ENCODE peak calls at places on chromosomes 12 and 14, in five cellular contexts. Q, G, E, T and M are unnamed samples.

GRCh38 chr14:44649056-44649455 is 142.0 kb upstream of the FSCB start:
- DNase-seq in Q (no peak), G (no peak), E (no peak), T (no peak), M (no peak)

GRCh38 chr12:111993290-111994150 is 19.4 kb downstream of the TMEM116 start:
- DNase-seq in Q (no peak), G (no peak), E (no peak), T (no peak), M (no peak)

GRCh38 chr12:54253240-54253639 is 26.7 kb downstream of the CBX5 start:
- DNase-seq in Q (no peak), G (no peak), E (no peak), T (no peak), M (no peak)

GRCh38 chr12:71876400-71876799 is 36.8 kb downstream of the TBC1D15 start:
- DNase-seq in Q (no peak), G (no peak), E (no peak), T (no peak), M (no peak)

GRCh38 chr12:50282581-50283229 is 615 bp downstream of the LIMA1 start:
- DNase-seq in Q (no peak), G (no peak), E (no peak), T (peak), M (no peak)

GRCh38 chr12:14260011-14260993 is 105.2 kb upstream of the ATF7IP start:
- DNase-seq in Q (peak), G (no peak), E (peak), T (peak), M (peak)

GRCh38 chr14:92266216-92266615 is 56.7 kb upstream of the SLC24A4 start:
- DNase-seq in Q (no peak), G (no peak), E (no peak), T (no peak), M (no peak)

GRCh38 chr14:56181666-56182065 is 63.5 kb downstream of the PELI2 start:
- DNase-seq in Q (no peak), G (no peak), E (no peak), T (no peak), M (no peak)

GRCh38 chr14:95363468-95363954 is 43.8 kb upstream of the CLMN start:
- DNase-seq in Q (no peak), G (no peak), E (no peak), T (no peak), M (no peak)

GRCh38 chr14:91253795-91254323 is 9.4 kb upstream of the GPR68 start:
- DNase-seq in Q (no peak), G (no peak), E (no peak), T (no peak), M (peak)

GRCh38 chr12:95200128-95200973 is 16.9 kb downstream of the FGD6 start:
- DNase-seq in Q (no peak), G (no peak), E (no peak), T (no peak), M (no peak)

GRCh38 chr12:101018540-101018939 is 191.5 kb downstream of the SLC5A8 start:
- DNase-seq in Q (peak), G (no peak), E (no peak), T (no peak), M (no peak)

GRCh38 chr14:39175445-39176262 is 600 bp downstream of the PNN start:
- DNase-seq in Q (peak), G (peak), E (peak), T (peak), M (no peak)

GRCh38 chr14:82354126-82354525 is 820.5 kb upstream of the SEL1L start:
- DNase-seq in Q (no peak), G (no peak), E (no peak), T (no peak), M (no peak)

GRCh38 chr12:14714437-14714836 is 18.0 kb upstream of the GUCY2C start:
- DNase-seq in Q (no peak), G (no peak), E (peak), T (no peak), M (no peak)

GRCh38 chr12:79563021-79563739 is 127.6 kb downstream of the PAWR start:
- DNase-seq in Q (no peak), G (no peak), E (no peak), T (no peak), M (no peak)

GRCh38 chr14:89681086-89682018 is 264.3 kb upstream of the FOXN3 start:
- DNase-seq in Q (no peak), G (no peak), E (no peak), T (no peak), M (no peak)

GRCh38 chr12:126907900-126908764 is 1358.8 kb upstream of the TMEM132C start:
- DNase-seq in Q (peak), G (no peak), E (no peak), T (no peak), M (no peak)

GRCh38 chr12:10068634-10069033 is 30.2 kb downstream of the CLEC1A start:
- DNase-seq in Q (no peak), G (no peak), E (no peak), T (no peak), M (no peak)

GRCh38 chr14:68468437-68469207 is 324.2 kb downstream of the ZFP36L1 start:
- DNase-seq in Q (no peak), G (no peak), E (no peak), T (no peak), M (peak)

GRCh38 chr12:118842753-118843335 is 138.5 kb upstream of the SRRM4 start:
- DNase-seq in Q (no peak), G (no peak), E (no peak), T (no peak), M (no peak)

GRCh38 chr12:13270817-13271216 is 74.3 kb downstream of the EMP1 start:
- DNase-seq in Q (no peak), G (no peak), E (no peak), T (no peak), M (no peak)

GRCh38 chr12:46267618-46268348 is 1.1 kb downstream of the SLC38A1 start:
- DNase-seq in Q (no peak), G (peak), E (no peak), T (peak), M (peak)

GRCh38 chr12:130787445-130788410 is 51.3 kb downstream of the STX2 start:
- DNase-seq in Q (peak), G (no peak), E (peak), T (no peak), M (no peak)

GRCh38 chr12:11819643-11820042 is 170.2 kb downstream of the ETV6 start:
- DNase-seq in Q (no peak), G (no peak), E (no peak), T (no peak), M (no peak)

GRCh38 chr12:6235906-6236640 is 35.9 kb downstream of the CD9 start:
- DNase-seq in Q (no peak), G (no peak), E (no peak), T (peak), M (peak)

GRCh38 chr12:117228239-117228638 is 38.0 kb upstream of the FBXO21 start:
- DNase-seq in Q (peak), G (no peak), E (no peak), T (no peak), M (no peak)

GRCh38 chr14:33642080-33642479 is 308.8 kb downstream of the EGLN3 start:
- DNase-seq in Q (peak), G (no peak), E (no peak), T (no peak), M (no peak)

GRCh38 chr12:110885152-110885840 is 35.1 kb downstream of the MYL2 start:
- DNase-seq in Q (no peak), G (no peak), E (no peak), T (no peak), M (no peak)

GRCh38 chr14:97276573-97276972 is 479.4 kb downstream of the VRK1 start:
- DNase-seq in Q (no peak), G (no peak), E (no peak), T (no peak), M (no peak)

DNA sequence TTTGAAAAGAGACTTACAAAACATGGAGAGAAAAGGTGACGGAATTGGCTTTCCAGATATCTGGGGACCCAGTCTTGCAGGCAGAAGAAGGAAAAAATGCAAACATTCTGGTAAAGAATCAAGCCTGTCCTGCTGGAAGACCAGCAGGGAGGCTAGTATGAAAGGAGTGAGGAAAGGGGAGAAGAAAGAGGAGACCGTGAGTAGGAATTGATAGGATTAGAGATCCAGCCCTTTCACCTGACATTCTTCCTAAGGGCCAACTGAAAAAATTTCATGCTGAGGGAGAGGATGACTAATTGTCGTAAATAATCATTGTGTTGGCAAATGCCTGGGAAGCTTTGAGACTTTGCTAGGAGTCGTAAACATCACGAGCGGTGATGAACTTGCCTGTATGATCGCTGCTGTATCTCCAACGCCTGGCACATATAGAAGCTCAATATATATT is 12.1 kb downstream of the BHLHE41 start:
- DNase-seq in Q (peak), G (no peak), E (no peak), T (no peak), M (no peak)
- H3K9ac ChIP-seq in Q (no peak), G (no peak), E (no peak), T (no peak), M (no peak)

GRCh38 chr12:85156569-85156968 is 120.4 kb downstream of the LRRIQ1 start:
- DNase-seq in Q (peak), G (no peak), E (no peak), T (no peak), M (no peak)
- H3K9ac ChIP-seq in Q (no peak), G (no peak), E (no peak), T (no peak), M (no peak)

GRCh38 chr14:31992051-31992450 is 85.1 kb upstream of the ARHGAP5 start:
- DNase-seq in Q (no peak), G (no peak), E (no peak), T (no peak), M (no peak)
- H3K9ac ChIP-seq in Q (no peak), G (no peak), E (no peak), T (no peak), M (no peak)

GRCh38 chr14:93901813-93902212 is 25.3 kb upstream of the FAM181A start:
- DNase-seq in Q (no peak), G (no peak), E (no peak), T (no peak), M (no peak)

GRCh38 chr14:93905623-93906022 is 21.5 kb upstream of the FAM181A start:
- DNase-seq in Q (peak), G (no peak), E (no peak), T (no peak), M (peak)

GRCh38 chr14:93906341-93907329 is 20.5 kb upstream of the FAM181A start:
- DNase-seq in Q (peak), G (peak), E (peak), T (peak), M (peak)

GRCh38 chr14:93902619-93903307 is 24.4 kb upstream of the FAM181A start:
- DNase-seq in Q (no peak), G (no peak), E (no peak), T (no peak), M (peak)

GRCh38 chr14:93903342-93904184 is 23.6 kb upstream of the FAM181A start:
- DNase-seq in Q (peak), G (peak), E (peak), T (no peak), M (peak)
- H3K9ac ChIP-seq in Q (no peak), G (no peak), E (no peak), T (no peak), M (no peak)

GRCh38 chr14:77641534-77642341 is 25.3 kb upstream of the SPTLC2 start:
- DNase-seq in Q (no peak), G (no peak), E (no peak), T (peak), M (peak)
- H3K9ac ChIP-seq in Q (no peak), G (no peak), E (no peak), T (peak), M (no peak)

GRCh38 chr12:51392556-51393237 is 1.5 kb upstream of the GALNT6 start:
- DNase-seq in Q (peak), G (no peak), E (peak), T (no peak), M (no peak)
- H3K9ac ChIP-seq in Q (peak), G (no peak), E (no peak), T (peak), M (no peak)

GRCh38 chr14:102824832-102825231 is 47.6 kb downstream of the TRAF3 start:
- DNase-seq in Q (no peak), G (no peak), E (no peak), T (no peak), M (no peak)

GRCh38 chr14:102826161-102826560 is 48.9 kb downstream of the TRAF3 start:
- DNase-seq in Q (no peak), G (no peak), E (no peak), T (no peak), M (no peak)

GRCh38 chr14:102826751-102827675 is 49.8 kb downstream of the TRAF3 start:
- DNase-seq in Q (no peak), G (no peak), E (no peak), T (no peak), M (no peak)

GRCh38 chr14:102823546-102823945 is 46.3 kb downstream of the TRAF3 start:
- DNase-seq in Q (no peak), G (no peak), E (no peak), T (no peak), M (no peak)

GRCh38 chr14:102825307-102826095 is 48.3 kb downstream of the TRAF3 start:
- DNase-seq in Q (no peak), G (no peak), E (no peak), T (no peak), M (no peak)
- H3K9ac ChIP-seq in Q (no peak), G (no peak), E (no peak), T (no peak), M (no peak)